ENCODE peak calls at places on chromosomes 11 and 22, in four cellular contexts. Y is MM.1S, B is adrenal gland, O is AG04450. F is an unnamed sample.
A peak's percentile ranks its signal among the peaks of the same experiment; 100 is the strongest.

GRCh38 chr11:57761301-57762234 is at the start of gene CTNND1:
- DNase-seq in O (peak; percentile 96), Y (no peak), B (peak; percentile 94), F (peak; percentile 98)

GRCh38 chr22:26485013-26485412 is 1.3 kb downstream of the SRRD start:
- DNase-seq in O (no peak), B (no peak), Y (no peak), F (peak; percentile 37)

GRCh38 chr11:3186166-3186953 is 21.2 kb upstream of the OSBPL5 start:
- DNase-seq in B (no peak), Y (no peak), O (no peak), F (no peak)

GRCh38 chr11:106276859-106277436 is 199.5 kb downstream of the AASDHPPT start:
- DNase-seq in O (no peak), B (no peak), Y (no peak), F (peak; percentile 52)

GRCh38 chr11:112343368-112344039 is 82.8 kb upstream of the PLET1 start:
- DNase-seq in Y (no peak), B (no peak), O (no peak), F (peak; percentile 24)

GRCh38 chr22:33114570-33114969 is 56.4 kb upstream of the SYN3 start:
- DNase-seq in B (no peak), O (no peak), Y (no peak), F (no peak)

GRCh38 chr11:47532597-47533213 is 20.2 kb downstream of the CELF1 start:
- DNase-seq in O (no peak), B (no peak), Y (no peak), F (no peak)

GRCh38 chr11:63871962-63872832 is 33.3 kb downstream of the MARK2 start:
- DNase-seq in Y (peak; percentile 65), B (peak; percentile 95), O (peak; percentile 48), F (peak; percentile 89)

GRCh38 chr11:62137276-62137861 is 13.6 kb downstream of the INCENP start:
- DNase-seq in Y (no peak), B (peak; percentile 15), O (no peak), F (no peak)

GRCh38 chr22:22156716-22157499 is 87.7 kb upstream of the VPREB1 start:
- DNase-seq in Y (peak; percentile 91), O (peak; percentile 33), B (peak; percentile 71), F (peak; percentile 83)

GRCh38 chr22:17872491-17872890 is 98.2 kb upstream of the BID start:
- DNase-seq in B (no peak), O (no peak), Y (no peak), F (peak; percentile 97)

GRCh38 chr11:58628446-58628845 is 6.0 kb downstream of the CNTF start:
- DNase-seq in B (peak; percentile 71), O (no peak), Y (no peak), F (no peak)

GRCh38 chr11:10407055-10407454 is 48.0 kb upstream of the AMPD3 start:
- DNase-seq in B (no peak), O (no peak), Y (no peak), F (peak; percentile 97)

GRCh38 chr11:104968856-104969776 is 742 bp upstream of the CASP4 start:
- DNase-seq in O (no peak), B (peak; percentile 36), Y (no peak), F (no peak)

GRCh38 chr11:116742104-116742503 is 30.7 kb downstream of the BUD13 start:
- DNase-seq in Y (no peak), B (no peak), O (no peak), F (peak; percentile 27)

GRCh38 chr11:64688534-64688982 is 34.4 kb downstream of the NRXN2 start:
- DNase-seq in O (peak; percentile 50), B (peak; percentile 93), Y (peak; percentile 86), F (peak; percentile 81)

GRCh38 chr11:44780940-44781631 is 54.3 kb downstream of the TSPAN18 start:
- DNase-seq in Y (no peak), O (no peak), B (peak; percentile 90), F (no peak)

GRCh38 chr11:65646921-65647701 is 9.2 kb downstream of the SIPA1 start:
- DNase-seq in O (no peak), Y (no peak), B (peak; percentile 85), F (peak; percentile 62)

GRCh38 chr11:75476716-75477613 is 44.0 kb upstream of the KLHL35 start:
- DNase-seq in O (no peak), B (no peak), Y (no peak), F (no peak)

GRCh38 chr11:109173504-109173903 is 248.5 kb upstream of the C11orf87 start:
- DNase-seq in B (no peak), O (no peak), Y (no peak), F (no peak)

GRCh38 chr11:65135633-65136145 is 1.4 kb upstream of the SYVN1 start:
- DNase-seq in Y (peak; percentile 23), B (no peak), O (no peak), F (no peak)

GRCh38 chr11:70951139-70951804 is 301.1 kb downstream of the SHANK2 start:
- DNase-seq in Y (no peak), B (no peak), O (no peak), F (no peak)

DNA sequence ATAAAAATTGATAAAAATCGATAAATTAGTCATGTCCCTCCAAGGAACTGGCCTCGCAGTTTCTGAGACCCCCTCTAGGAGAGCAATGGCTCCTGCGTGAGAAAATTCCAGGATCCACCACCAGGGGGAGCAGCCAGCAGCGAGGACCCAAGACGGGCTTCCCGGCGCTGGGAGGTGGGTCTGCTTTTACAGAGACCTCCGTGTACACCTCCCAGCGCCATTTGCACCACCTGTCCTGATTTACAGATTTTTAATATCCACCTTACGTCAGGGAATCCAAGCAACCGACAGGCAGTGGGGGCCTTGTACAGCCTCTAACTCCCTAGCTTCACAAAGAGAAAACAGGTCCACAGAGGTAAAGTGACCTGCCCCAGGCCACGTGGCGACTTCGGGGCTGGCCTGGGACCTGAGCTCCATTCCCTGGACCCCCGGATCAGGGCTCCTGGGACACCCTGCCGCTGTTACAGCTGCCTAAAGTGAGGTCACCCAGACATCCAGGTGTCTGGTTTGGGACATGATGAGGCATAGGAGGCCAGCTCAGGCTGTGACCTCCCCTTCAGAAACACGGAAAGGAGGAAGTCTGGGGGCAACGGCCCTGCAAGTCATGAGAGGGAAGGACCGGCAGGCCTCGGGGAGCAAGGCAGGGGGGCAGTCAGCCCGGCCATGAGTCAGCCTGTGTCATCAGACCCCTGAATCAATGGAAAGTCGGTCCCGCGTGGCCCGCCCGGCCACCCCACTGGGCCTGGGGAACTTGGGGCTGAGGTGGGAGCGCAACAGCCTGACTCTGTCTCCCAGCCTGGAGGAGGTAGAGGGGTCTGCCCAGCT is 3.5 kb downstream of the OSM start:
- DNase-seq in Y (peak; percentile 64), B (peak; percentile 83), O (no peak), F (peak; percentile 53)
- TF ChIP-seq CTCF in Y (peak; percentile 91), B (peak; percentile 92), O (peak; percentile 97), F (peak; percentile 95)

GRCh38 chr11:67345949-67346819 is 7.2 kb downstream of the POLD4 start:
- DNase-seq in O (no peak), Y (peak; percentile 49), B (no peak), F (peak; percentile 96)
- TF ChIP-seq CTCF in O (peak; percentile 82), Y (peak; percentile 94), B (peak; percentile 43), F (peak; percentile 98)

DNA sequence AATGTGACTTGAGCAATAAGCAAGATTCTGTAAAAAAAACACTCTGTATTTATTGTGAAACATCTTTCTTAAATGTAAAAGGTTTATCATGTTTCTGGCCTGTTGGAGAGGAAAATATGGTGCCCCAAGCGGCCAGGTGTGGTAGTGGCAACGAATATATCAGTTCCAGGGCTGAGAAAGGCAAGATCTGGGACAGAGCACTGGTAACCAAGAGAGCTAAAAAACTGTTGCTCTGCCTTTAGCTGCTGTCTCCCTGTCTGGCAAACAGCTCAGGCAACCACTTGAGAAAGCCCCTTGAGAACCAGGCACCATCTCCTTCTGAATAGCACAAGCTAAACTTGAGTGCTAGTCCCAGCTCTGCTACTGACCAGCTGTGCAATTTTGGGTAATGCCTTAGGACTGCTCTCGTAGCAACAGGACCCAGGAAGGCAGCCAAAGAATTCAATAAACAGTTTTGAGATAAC is 129.9 kb downstream of the KCNC1 start:
- DNase-seq in Y (peak; percentile 29), B (no peak), O (no peak), F (peak; percentile 54)
- TF ChIP-seq CTCF in Y (peak; percentile 75), B (no peak), O (peak; percentile 56), F (peak; percentile 83)

DNA sequence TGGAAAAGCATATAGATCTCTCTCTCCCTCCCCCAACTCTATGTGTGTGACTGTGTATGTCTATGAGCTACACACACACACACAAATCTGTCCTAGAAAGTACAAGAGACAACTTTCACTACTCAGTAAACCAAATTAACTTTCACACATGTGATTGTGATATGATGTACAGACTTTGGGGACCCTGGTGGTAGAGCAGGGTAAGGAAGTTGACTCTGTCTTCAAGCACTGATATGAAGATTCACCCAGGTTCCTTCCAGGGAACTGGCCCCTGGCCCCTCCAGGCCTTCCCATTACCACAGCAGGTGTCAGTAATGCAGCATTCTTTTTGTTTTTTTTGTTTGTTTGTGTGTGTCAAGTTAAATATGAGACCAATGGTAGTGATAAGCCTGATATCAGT is 66.1 kb upstream of the PTH start:
- DNase-seq in B (no peak), Y (no peak), O (no peak), F (no peak)
- TF ChIP-seq CTCF in B (no peak), Y (no peak), O (no peak), F (no peak)

GRCh38 chr11:119282495-119282894 is 34.4 kb downstream of the MCAM start:
- DNase-seq in Y (no peak), B (no peak), O (no peak), F (no peak)
- TF ChIP-seq CTCF in Y (no peak), B (no peak), O (no peak), F (no peak)

GRCh38 chr11:77560605-77561004 is 29.1 kb upstream of the AQP11 start:
- DNase-seq in B (peak; percentile 48), O (peak; percentile 8), Y (no peak), F (peak; percentile 71)

GRCh38 chr11:77558380-77558779 is 31.4 kb upstream of the AQP11 start:
- DNase-seq in Y (no peak), B (no peak), O (no peak), F (no peak)

GRCh38 chr11:77561257-77561656 is 28.5 kb upstream of the AQP11 start:
- DNase-seq in B (no peak), O (no peak), Y (no peak), F (no peak)

GRCh38 chr11:77559686-77560425 is 29.9 kb upstream of the AQP11 start:
- DNase-seq in B (peak; percentile 66), Y (no peak), O (peak; percentile 49), F (peak; percentile 92)

DNA sequence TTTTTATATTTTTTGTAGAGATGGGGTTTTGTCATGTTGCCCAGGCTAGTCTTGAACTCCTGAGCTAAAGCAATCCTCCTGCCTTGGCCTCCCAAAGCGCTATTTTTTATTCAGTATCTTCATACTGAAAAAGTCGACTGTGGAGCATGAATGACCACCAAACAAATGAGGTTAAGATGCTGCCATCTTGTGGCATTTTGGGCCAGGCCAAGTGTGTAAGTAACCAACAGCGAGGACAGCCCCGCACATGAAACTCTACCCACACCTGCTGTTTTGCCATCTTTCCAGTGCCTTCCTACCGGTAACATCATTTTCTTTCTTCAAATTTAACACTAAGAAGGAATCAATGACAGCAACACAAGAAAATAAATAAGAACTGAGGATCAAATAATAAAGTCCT is 32.2 kb upstream of the AQP11 start:
- DNase-seq in O (no peak), B (no peak), Y (peak; percentile 62), F (peak; percentile 10)
- TF ChIP-seq CTCF in O (peak; percentile 10), B (no peak), Y (peak; percentile 60), F (peak; percentile 11)

F was measured in epithelial cell of esophagus.